ENCODE peak calls at places on chromosome 19, in eight cellular contexts. One of them, this sample, is unnamed.
A peak's percentile ranks its signal among the peaks of the same experiment; 100 is the strongest.

GRCh38 chr19:1089891-1090290 is 5.3 kb downstream of the POLR2E start:
- DNase-seq in heart right ventricle: no peak
- DNase-seq in fibroblast of lung: no peak
- DNase-seq in psoas muscle: no peak
- DNase-seq in H1: no peak
- DNase-seq in stomach: no peak
- DNase-seq in tibial artery: no peak
- DNase-seq in cardiac muscle cell: no peak
- DNase-seq in this sample: peak; percentile 63

GRCh38 chr19:15812059-15812722 is 3.3 kb downstream of the OR10H1 start:
- DNase-seq in heart right ventricle: no peak
- DNase-seq in fibroblast of lung: no peak
- DNase-seq in psoas muscle: no peak
- DNase-seq in H1: no peak
- DNase-seq in stomach: peak; percentile 40
- DNase-seq in tibial artery: no peak
- DNase-seq in cardiac muscle cell: no peak
- DNase-seq in this sample: no peak

GRCh38 chr19:7655581-7655980 is 13.3 kb upstream of the RETN start:
- DNase-seq in heart right ventricle: no peak
- DNase-seq in fibroblast of lung: no peak
- DNase-seq in psoas muscle: no peak
- DNase-seq in H1: no peak
- DNase-seq in stomach: no peak
- DNase-seq in tibial artery: no peak
- DNase-seq in cardiac muscle cell: no peak
- DNase-seq in this sample: no peak

GRCh38 chr19:43409415-43409814 is 5.3 kb upstream of the TEX101 start:
- DNase-seq in heart right ventricle: no peak
- DNase-seq in fibroblast of lung: no peak
- DNase-seq in psoas muscle: no peak
- DNase-seq in H1: no peak
- DNase-seq in stomach: no peak
- DNase-seq in tibial artery: no peak
- DNase-seq in cardiac muscle cell: no peak
- DNase-seq in this sample: no peak

GRCh38 chr19:48804496-48804895 is 6.3 kb downstream of the BCAT2 start:
- DNase-seq in heart right ventricle: no peak
- DNase-seq in fibroblast of lung: no peak
- DNase-seq in psoas muscle: no peak
- DNase-seq in H1: no peak
- DNase-seq in stomach: no peak
- DNase-seq in tibial artery: no peak
- DNase-seq in cardiac muscle cell: no peak
- DNase-seq in this sample: no peak

GRCh38 chr19:2491130-2491801 is 15.3 kb downstream of the GADD45B start:
- DNase-seq in heart right ventricle: no peak
- DNase-seq in fibroblast of lung: peak; percentile 92
- DNase-seq in psoas muscle: peak; percentile 82
- DNase-seq in H1: no peak
- DNase-seq in stomach: peak; percentile 98
- DNase-seq in tibial artery: no peak
- DNase-seq in cardiac muscle cell: peak; percentile 79
- DNase-seq in this sample: peak; percentile 96

GRCh38 chr19:54160182-54160811 is 776 bp upstream of the LENG1 start:
- DNase-seq in heart right ventricle: no peak
- DNase-seq in fibroblast of lung: peak; percentile 45
- DNase-seq in psoas muscle: no peak
- DNase-seq in H1: peak; percentile 58
- DNase-seq in stomach: no peak
- DNase-seq in tibial artery: no peak
- DNase-seq in cardiac muscle cell: peak; percentile 30
- DNase-seq in this sample: no peak

GRCh38 chr19:45455707-45456499 is 11.9 kb upstream of the FOSB start:
- DNase-seq in heart right ventricle: peak; percentile 88
- DNase-seq in fibroblast of lung: peak; percentile 100
- DNase-seq in psoas muscle: peak; percentile 97
- DNase-seq in H1: peak; percentile 85
- DNase-seq in stomach: peak; percentile 95
- DNase-seq in tibial artery: peak; percentile 98
- DNase-seq in cardiac muscle cell: peak; percentile 99
- DNase-seq in this sample: peak; percentile 99

GRCh38 chr19:48812094-48812929 is 1.5 kb upstream of the BCAT2 start:
- DNase-seq in heart right ventricle: peak; percentile 90
- DNase-seq in fibroblast of lung: peak; percentile 70
- DNase-seq in psoas muscle: peak; percentile 96
- DNase-seq in H1: peak; percentile 89
- DNase-seq in stomach: peak; percentile 93
- DNase-seq in tibial artery: peak; percentile 97
- DNase-seq in cardiac muscle cell: peak; percentile 88
- DNase-seq in this sample: peak; percentile 98

GRCh38 chr19:6648141-6648715 is 21.7 kb downstream of the TNFSF14 start:
- DNase-seq in heart right ventricle: no peak
- DNase-seq in fibroblast of lung: no peak
- DNase-seq in psoas muscle: no peak
- DNase-seq in H1: no peak
- DNase-seq in stomach: no peak
- DNase-seq in tibial artery: no peak
- DNase-seq in cardiac muscle cell: no peak
- DNase-seq in this sample: no peak

GRCh38 chr19:17519967-17520366 is 8.5 kb downstream of the PGLS start:
- DNase-seq in heart right ventricle: no peak
- DNase-seq in fibroblast of lung: peak; percentile 40
- DNase-seq in psoas muscle: no peak
- DNase-seq in H1: no peak
- DNase-seq in stomach: no peak
- DNase-seq in tibial artery: no peak
- DNase-seq in cardiac muscle cell: peak; percentile 33
- DNase-seq in this sample: no peak

GRCh38 chr19:2888739-2889224 is 11.9 kb upstream of the ZNF57 start:
- DNase-seq in heart right ventricle: no peak
- DNase-seq in fibroblast of lung: peak; percentile 8
- DNase-seq in psoas muscle: peak; percentile 67
- DNase-seq in H1: no peak
- DNase-seq in stomach: no peak
- DNase-seq in tibial artery: peak; percentile 66
- DNase-seq in cardiac muscle cell: no peak
- DNase-seq in this sample: peak; percentile 40

GRCh38 chr19:4057913-4058695 is 8.6 kb downstream of the ZBTB7A start:
- DNase-seq in heart right ventricle: peak; percentile 87
- DNase-seq in fibroblast of lung: peak; percentile 85
- DNase-seq in psoas muscle: peak; percentile 97
- DNase-seq in H1: no peak
- DNase-seq in stomach: peak; percentile 81
- DNase-seq in tibial artery: peak; percentile 98
- DNase-seq in cardiac muscle cell: peak; percentile 89
- DNase-seq in this sample: peak; percentile 79

GRCh38 chr19:3350014-3350663 is 16.2 kb upstream of the NFIC start:
- DNase-seq in heart right ventricle: no peak
- DNase-seq in fibroblast of lung: no peak
- DNase-seq in psoas muscle: no peak
- DNase-seq in H1: no peak
- DNase-seq in stomach: peak; percentile 76
- DNase-seq in tibial artery: no peak
- DNase-seq in cardiac muscle cell: peak; percentile 36
- DNase-seq in this sample: peak; percentile 80

GRCh38 chr19:1315470-1316166 is 29.9 kb downstream of the EFNA2 start:
- DNase-seq in heart right ventricle: peak; percentile 26
- DNase-seq in fibroblast of lung: peak; percentile 50
- DNase-seq in psoas muscle: peak; percentile 73
- DNase-seq in H1: peak; percentile 87
- DNase-seq in stomach: peak; percentile 63
- DNase-seq in tibial artery: no peak
- DNase-seq in cardiac muscle cell: peak; percentile 64
- DNase-seq in this sample: peak; percentile 32

GRCh38 chr19:53492153-53492552 is 24.6 kb downstream of the ZNF813 start:
- DNase-seq in heart right ventricle: no peak
- DNase-seq in fibroblast of lung: no peak
- DNase-seq in psoas muscle: no peak
- DNase-seq in H1: no peak
- DNase-seq in stomach: no peak
- DNase-seq in tibial artery: no peak
- DNase-seq in cardiac muscle cell: no peak
- DNase-seq in this sample: no peak

GRCh38 chr19:46639356-46640061 is 3.5 kb upstream of the GNG8 start:
- DNase-seq in heart right ventricle: peak; percentile 57
- DNase-seq in fibroblast of lung: peak; percentile 51
- DNase-seq in psoas muscle: no peak
- DNase-seq in H1: no peak
- DNase-seq in stomach: no peak
- DNase-seq in tibial artery: no peak
- DNase-seq in cardiac muscle cell: peak; percentile 95
- DNase-seq in this sample: peak; percentile 62

GRCh38 chr19:14516048-14516534 is 2.1 kb downstream of the DNAJB1 start:
- DNase-seq in heart right ventricle: no peak
- DNase-seq in fibroblast of lung: no peak
- DNase-seq in psoas muscle: no peak
- DNase-seq in H1: no peak
- DNase-seq in stomach: no peak
- DNase-seq in tibial artery: no peak
- DNase-seq in cardiac muscle cell: no peak
- DNase-seq in this sample: peak; percentile 65
- TF ChIP-seq CTCF in heart right ventricle: no peak
- TF ChIP-seq CTCF in fibroblast of lung: no peak
- TF ChIP-seq CTCF in psoas muscle: no peak
- TF ChIP-seq CTCF in H1: peak; percentile 28
- TF ChIP-seq CTCF in stomach: no peak
- TF ChIP-seq CTCF in tibial artery: no peak
- TF ChIP-seq CTCF in cardiac muscle cell: no peak
- TF ChIP-seq CTCF in this sample: no peak

GRCh38 chr19:39554701-39555311 is 14.8 kb upstream of the EID2 start:
- DNase-seq in heart right ventricle: no peak
- DNase-seq in fibroblast of lung: no peak
- DNase-seq in psoas muscle: no peak
- DNase-seq in H1: no peak
- DNase-seq in stomach: no peak
- DNase-seq in tibial artery: no peak
- DNase-seq in cardiac muscle cell: no peak
- DNase-seq in this sample: no peak

GRCh38 chr19:39553082-39553652 is 13.2 kb upstream of the EID2 start:
- DNase-seq in heart right ventricle: no peak
- DNase-seq in fibroblast of lung: no peak
- DNase-seq in psoas muscle: no peak
- DNase-seq in H1: no peak
- DNase-seq in stomach: no peak
- DNase-seq in tibial artery: no peak
- DNase-seq in cardiac muscle cell: no peak
- DNase-seq in this sample: no peak

GRCh38 chr19:39555883-39556282 is 15.9 kb upstream of the EID2 start:
- DNase-seq in heart right ventricle: no peak
- DNase-seq in fibroblast of lung: no peak
- DNase-seq in psoas muscle: no peak
- DNase-seq in H1: no peak
- DNase-seq in stomach: no peak
- DNase-seq in tibial artery: no peak
- DNase-seq in cardiac muscle cell: no peak
- DNase-seq in this sample: no peak

GRCh38 chr19:39558623-39559117 is 18.7 kb upstream of the EID2 start:
- DNase-seq in heart right ventricle: no peak
- DNase-seq in fibroblast of lung: no peak
- DNase-seq in psoas muscle: no peak
- DNase-seq in H1: no peak
- DNase-seq in stomach: no peak
- DNase-seq in tibial artery: no peak
- DNase-seq in cardiac muscle cell: no peak
- DNase-seq in this sample: no peak

GRCh38 chr19:39557791-39558622 is 18.0 kb upstream of the EID2 start:
- DNase-seq in heart right ventricle: no peak
- DNase-seq in fibroblast of lung: no peak
- DNase-seq in psoas muscle: no peak
- DNase-seq in H1: no peak
- DNase-seq in stomach: no peak
- DNase-seq in tibial artery: no peak
- DNase-seq in cardiac muscle cell: peak; percentile 3
- DNase-seq in this sample: no peak
- H3K4me3 ChIP-seq in heart right ventricle: no peak overlapping the region
- H3K4me3 ChIP-seq in fibroblast of lung: no peak overlapping the region
- H3K4me3 ChIP-seq in psoas muscle: no peak overlapping the region
- H3K4me3 ChIP-seq in H1: no peak overlapping the region
- H3K4me3 ChIP-seq in stomach: no peak overlapping the region
- H3K4me3 ChIP-seq in tibial artery: no peak overlapping the region
- H3K4me3 ChIP-seq in cardiac muscle cell: no peak overlapping the region
- H3K4me3 ChIP-seq in this sample: no peak overlapping the region

GRCh38 chr19:23404676-23405075 is 9.4 kb upstream of the ZNF91 start:
- DNase-seq in heart right ventricle: no peak
- DNase-seq in fibroblast of lung: no peak
- DNase-seq in psoas muscle: no peak
- DNase-seq in H1: no peak
- DNase-seq in stomach: no peak
- DNase-seq in tibial artery: no peak
- DNase-seq in cardiac muscle cell: no peak
- DNase-seq in this sample: no peak

GRCh38 chr19:23403581-23404324 is 8.5 kb upstream of the ZNF91 start:
- DNase-seq in heart right ventricle: no peak
- DNase-seq in fibroblast of lung: no peak
- DNase-seq in psoas muscle: no peak
- DNase-seq in H1: no peak
- DNase-seq in stomach: no peak
- DNase-seq in tibial artery: no peak
- DNase-seq in cardiac muscle cell: no peak
- DNase-seq in this sample: peak; percentile 64

GRCh38 chr19:23403024-23403423 is 7.8 kb upstream of the ZNF91 start:
- DNase-seq in heart right ventricle: no peak
- DNase-seq in fibroblast of lung: no peak
- DNase-seq in psoas muscle: no peak
- DNase-seq in H1: no peak
- DNase-seq in stomach: no peak
- DNase-seq in tibial artery: no peak
- DNase-seq in cardiac muscle cell: no peak
- DNase-seq in this sample: no peak

GRCh38 chr19:23401086-23401485 is 5.8 kb upstream of the ZNF91 start:
- DNase-seq in heart right ventricle: no peak
- DNase-seq in fibroblast of lung: no peak
- DNase-seq in psoas muscle: no peak
- DNase-seq in H1: no peak
- DNase-seq in stomach: no peak
- DNase-seq in tibial artery: no peak
- DNase-seq in cardiac muscle cell: no peak
- DNase-seq in this sample: no peak

DNA sequence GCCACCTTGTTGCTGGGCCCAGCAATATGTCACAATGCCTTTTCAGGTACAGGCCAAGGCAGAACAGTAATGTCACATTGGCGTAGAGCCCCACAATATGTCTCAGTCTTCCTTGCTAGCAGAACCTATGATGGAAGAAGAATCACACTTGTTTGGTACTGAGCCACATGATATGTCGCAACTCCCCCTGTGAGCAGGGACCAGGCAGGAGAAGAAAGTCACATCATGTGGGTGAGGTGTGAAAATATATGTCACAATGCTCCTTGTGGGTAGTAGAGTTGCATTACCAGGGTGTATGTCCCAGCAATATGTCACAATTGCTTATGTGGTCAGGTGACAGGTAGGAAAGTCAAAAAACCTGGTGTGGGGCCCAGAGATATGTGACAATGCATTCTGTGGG is 7.1 kb upstream of the ZNF91 start:
- DNase-seq in heart right ventricle: no peak
- DNase-seq in fibroblast of lung: no peak
- DNase-seq in psoas muscle: no peak
- DNase-seq in H1: no peak
- DNase-seq in stomach: no peak
- DNase-seq in tibial artery: no peak
- DNase-seq in cardiac muscle cell: no peak
- DNase-seq in this sample: no peak
- H3K9me3 ChIP-seq in heart right ventricle: no peaks in the 10 kb centered on the region
- H3K9me3 ChIP-seq in fibroblast of lung: no peaks in the 10 kb centered on the region
- H3K9me3 ChIP-seq in psoas muscle: no peaks in the 10 kb centered on the region
- H3K9me3 ChIP-seq in H1: no peaks in the 10 kb centered on the region
- H3K9me3 ChIP-seq in stomach: no peaks in the 10 kb centered on the region
- H3K9me3 ChIP-seq in tibial artery: no peaks in the 10 kb centered on the region
- H3K9me3 ChIP-seq in cardiac muscle cell: no peaks in the 10 kb centered on the region
- H3K9me3 ChIP-seq in this sample: no peaks in the 10 kb centered on the region

GRCh38 chr19:11418518-11419506 is at the start of gene RGL3:
- DNase-seq in heart right ventricle: peak; percentile 19
- DNase-seq in fibroblast of lung: no peak
- DNase-seq in psoas muscle: peak; percentile 69
- DNase-seq in H1: peak; percentile 90
- DNase-seq in stomach: peak; percentile 77
- DNase-seq in tibial artery: peak; percentile 81
- DNase-seq in cardiac muscle cell: no peak
- DNase-seq in this sample: peak; percentile 61
- TF ChIP-seq CTCF in heart right ventricle: no peak
- TF ChIP-seq CTCF in fibroblast of lung: no peak
- TF ChIP-seq CTCF in psoas muscle: no peak
- TF ChIP-seq CTCF in H1: no peak
- TF ChIP-seq CTCF in stomach: no peak
- TF ChIP-seq CTCF in tibial artery: no peak
- TF ChIP-seq CTCF in cardiac muscle cell: no peak
- TF ChIP-seq CTCF in this sample: no peak